ENCODE peak calls at places on chromosome 21, in seven cellular contexts. U, H, O, S, D, N and B are unnamed samples.

GRCh38 chr21:37244506-37245083 is 22.5 kb downstream of the VPS26C start:
- DNase-seq in U (no peak), H (no peak), O (no peak), S (no peak), D (no peak), N (no peak), B (no peak)

GRCh38 chr21:21003701-21004100 is 5.5 kb downstream of the NCAM2 start:
- DNase-seq in U (peak), H (no peak), O (no peak), S (no peak), D (no peak), N (no peak), B (no peak)

GRCh38 chr21:31459457-31459856 is 115.4 kb upstream of the TIAM1 start:
- DNase-seq in U (no peak), H (no peak), O (no peak), S (no peak), D (no peak), N (no peak), B (no peak)

GRCh38 chr21:41321211-41321907 is 4.8 kb downstream of the FAM3B start:
- DNase-seq in U (no peak), H (no peak), O (peak), S (no peak), D (no peak), N (no peak), B (no peak)

GRCh38 chr21:37862536-37862935 is 53.7 kb downstream of the KCNJ6 start:
- DNase-seq in U (peak), H (no peak), O (no peak), S (no peak), D (no peak), N (no peak), B (no peak)

GRCh38 chr21:39715804-39716397 is 29.1 kb upstream of the IGSF5 start:
- DNase-seq in U (peak), H (peak), O (peak), S (peak), D (no peak), N (peak), B (no peak)

GRCh38 chr21:20729376-20729775 is 268.8 kb upstream of the NCAM2 start:
- DNase-seq in U (peak), H (no peak), O (no peak), S (no peak), D (no peak), N (no peak), B (no peak)

GRCh38 chr21:37447288-37447936 is 80.8 kb downstream of the DYRK1A start:
- DNase-seq in U (no peak), H (no peak), O (no peak), S (no peak), D (no peak), N (no peak), B (no peak)

GRCh38 chr21:37564924-37565529 is 198.5 kb downstream of the DYRK1A start:
- DNase-seq in U (peak), H (no peak), O (no peak), S (no peak), D (no peak), N (no peak), B (no peak)

GRCh38 chr21:15066231-15066577 is 1.4 kb upstream of the NRIP1 start:
- DNase-seq in U (peak), H (no peak), O (no peak), S (no peak), D (no peak), N (no peak), B (no peak)

GRCh38 chr21:35294231-35294898 is 245.3 kb upstream of the RUNX1 start:
- DNase-seq in U (peak), H (no peak), O (no peak), S (no peak), D (peak), N (no peak), B (no peak)

GRCh38 chr21:27564684-27565280 is 597.9 kb upstream of the ADAMTS5 start:
- DNase-seq in U (peak), H (no peak), O (no peak), S (peak), D (no peak), N (no peak), B (no peak)

GRCh38 chr21:29208044-29208665 is 77.7 kb downstream of the MAP3K7CL start:
- DNase-seq in U (no peak), H (no peak), O (no peak), S (no peak), D (no peak), N (no peak), B (no peak)

GRCh38 chr21:29777155-29777554 is 162.6 kb downstream of the GRIK1 start:
- DNase-seq in U (no peak), H (no peak), O (no peak), S (no peak), D (no peak), N (no peak), B (no peak)

GRCh38 chr21:25906554-25906953 is 171.8 kb downstream of the GABPA start:
- DNase-seq in U (no peak), H (no peak), O (no peak), S (no peak), D (no peak), N (no peak), B (no peak)

DNA sequence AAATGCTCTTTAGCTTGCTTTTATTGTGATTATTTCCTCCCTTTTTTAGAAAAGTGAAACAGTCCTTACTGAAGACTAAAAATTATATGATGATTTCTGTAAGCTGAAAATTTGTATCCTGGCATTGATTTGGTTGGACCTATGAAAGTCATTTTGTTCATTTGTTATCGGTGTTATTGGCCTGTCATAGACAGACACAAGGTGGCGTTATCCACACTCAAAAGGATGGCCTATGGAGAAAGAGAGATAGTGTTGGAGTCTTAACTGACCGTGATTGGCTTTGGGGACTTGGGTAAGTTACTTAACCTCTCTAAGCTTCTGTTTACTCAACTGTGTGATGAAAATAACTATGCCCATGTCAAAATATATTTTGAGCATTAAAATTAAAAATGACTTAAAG is 203.6 kb upstream of the CHODL start:
- DNase-seq in U (peak), H (no peak), O (no peak), S (no peak), D (no peak), N (no peak), B (no peak)
- TF ChIP-seq CTCF in U (peak), H (no peak), O (no peak), S (no peak), D (peak), N (peak), B (peak)

GRCh38 chr21:44834951-44835646 is 17.2 kb upstream of the SUMO3 start:
- DNase-seq in U (no peak), H (no peak), O (no peak), S (no peak), D (no peak), N (no peak), B (no peak)
- TF ChIP-seq CTCF in U (no peak), H (no peak), O (no peak), S (no peak), D (peak), N (no peak), B (no peak)

GRCh38 chr21:46325073-46325912 is 1.3 kb downstream of the PCNT start:
- DNase-seq in U (peak), H (peak), O (peak), S (peak), D (peak), N (peak), B (no peak)
- TF ChIP-seq CTCF in U (peak), H (no peak), O (no peak), S (peak), D (peak), N (no peak), B (peak)

GRCh38 chr21:33856893-33857527 is 58.6 kb downstream of the ATP5PO start:
- DNase-seq in U (no peak), H (peak), O (no peak), S (no peak), D (no peak), N (no peak), B (no peak)

GRCh38 chr21:33859373-33860102 is 56.1 kb downstream of the ATP5PO start:
- DNase-seq in U (no peak), H (no peak), O (no peak), S (no peak), D (no peak), N (no peak), B (no peak)

GRCh38 chr21:33858672-33859372 is 56.8 kb downstream of the ATP5PO start:
- DNase-seq in U (no peak), H (peak), O (no peak), S (peak), D (no peak), N (no peak), B (no peak)

GRCh38 chr21:33860332-33860879 is 55.2 kb downstream of the ATP5PO start:
- DNase-seq in U (no peak), H (no peak), O (no peak), S (no peak), D (no peak), N (no peak), B (no peak)

DNA sequence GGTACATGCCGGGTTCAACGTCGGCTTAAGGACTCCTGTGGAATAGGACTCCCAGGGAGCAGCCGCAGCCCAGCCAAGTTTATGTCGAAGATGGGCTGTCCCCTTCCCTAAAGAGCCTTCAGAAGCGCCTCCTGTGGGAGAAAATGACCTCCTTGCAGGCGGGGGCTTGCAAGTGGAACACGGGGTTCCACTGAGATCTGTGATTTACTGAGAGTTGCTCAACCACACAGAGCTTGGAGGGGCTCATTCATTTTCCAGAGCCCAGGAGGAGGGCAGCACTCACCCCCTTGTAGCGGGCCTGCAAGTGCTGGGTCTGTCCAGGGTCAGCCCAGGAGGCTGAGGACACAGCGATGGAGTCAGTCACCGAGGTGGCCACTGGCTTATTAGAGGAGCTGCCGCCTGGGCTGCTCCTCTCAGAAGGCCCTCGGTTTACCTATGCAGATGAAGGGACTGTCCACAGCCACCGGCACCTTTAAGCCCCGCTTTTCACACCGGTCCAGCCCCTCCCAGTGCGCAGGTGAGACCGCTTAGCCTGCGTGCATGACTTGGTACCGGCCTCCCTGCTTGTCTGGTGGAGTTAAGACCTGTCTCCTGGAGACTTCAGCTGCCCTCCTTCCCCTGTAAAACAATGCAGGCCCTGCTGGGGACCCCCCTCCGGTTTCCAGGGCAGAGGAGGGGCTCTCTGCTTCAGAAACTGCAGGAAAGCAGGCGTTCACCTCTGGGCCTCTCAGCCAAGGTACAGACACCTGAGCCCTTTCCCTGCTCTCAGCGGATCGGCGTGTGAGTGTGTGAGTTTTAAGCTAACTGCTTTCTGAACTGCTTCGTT is 57.5 kb downstream of the ATP5PO start:
- DNase-seq in U (no peak), H (peak), O (no peak), S (no peak), D (no peak), N (no peak), B (no peak)
- TF ChIP-seq CTCF in U (no peak), H (no peak), O (no peak), S (no peak), D (no peak), N (no peak), B (no peak)